ENCODE peak calls at places on chromosomes 16 and 17, in ten cellular contexts. One of them, this sample, is unnamed.

GRCh38 chr16:47728229-47728628 is 267.1 kb downstream of the PHKB start:
- DNase-seq in stomach: no peak
- DNase-seq in sigmoid colon: no peak
- DNase-seq in tibial nerve: no peak
- DNase-seq in fibroblast of villous mesenchyme: no peak
- DNase-seq in astrocyte of the spinal cord: no peak
- DNase-seq in CD8-positive, alpha-beta T cell: no peak
- DNase-seq in SK-N-SH: no peak
- DNase-seq in psoas muscle: no peak
- DNase-seq in upper lobe of left lung: no peak
- DNase-seq in this sample: no peak

GRCh38 chr17:51036084-51036483 is 84.6 kb downstream of the SPAG9 start:
- DNase-seq in stomach: no peak
- DNase-seq in sigmoid colon: no peak
- DNase-seq in tibial nerve: no peak
- DNase-seq in fibroblast of villous mesenchyme: no peak
- DNase-seq in astrocyte of the spinal cord: no peak
- DNase-seq in CD8-positive, alpha-beta T cell: no peak
- DNase-seq in SK-N-SH: no peak
- DNase-seq in psoas muscle: no peak
- DNase-seq in upper lobe of left lung: no peak
- DNase-seq in this sample: no peak

GRCh38 chr16:23469814-23470213 is 16.8 kb upstream of the COG7 start:
- DNase-seq in stomach: no peak
- DNase-seq in sigmoid colon: no peak
- DNase-seq in tibial nerve: no peak
- DNase-seq in fibroblast of villous mesenchyme: peak
- DNase-seq in astrocyte of the spinal cord: peak
- DNase-seq in CD8-positive, alpha-beta T cell: no peak
- DNase-seq in SK-N-SH: no peak
- DNase-seq in psoas muscle: no peak
- DNase-seq in upper lobe of left lung: peak
- DNase-seq in this sample: no peak

GRCh38 chr17:78862073-78863023 is 21.7 kb upstream of the USP36 start:
- DNase-seq in stomach: peak
- DNase-seq in sigmoid colon: peak
- DNase-seq in tibial nerve: peak
- DNase-seq in fibroblast of villous mesenchyme: peak
- DNase-seq in astrocyte of the spinal cord: peak
- DNase-seq in CD8-positive, alpha-beta T cell: no peak
- DNase-seq in SK-N-SH: no peak
- DNase-seq in psoas muscle: peak
- DNase-seq in upper lobe of left lung: peak
- DNase-seq in this sample: peak

GRCh38 chr16:1054660-1055556 is 17.6 kb upstream of the SSTR5 start:
- DNase-seq in stomach: peak
- DNase-seq in sigmoid colon: no peak
- DNase-seq in tibial nerve: peak
- DNase-seq in fibroblast of villous mesenchyme: peak
- DNase-seq in astrocyte of the spinal cord: peak
- DNase-seq in CD8-positive, alpha-beta T cell: no peak
- DNase-seq in SK-N-SH: peak
- DNase-seq in psoas muscle: peak
- DNase-seq in upper lobe of left lung: peak
- DNase-seq in this sample: no peak

GRCh38 chr16:66977341-66978113 is 10.9 kb upstream of the CES4A start:
- DNase-seq in stomach: peak
- DNase-seq in sigmoid colon: peak
- DNase-seq in tibial nerve: peak
- DNase-seq in fibroblast of villous mesenchyme: peak
- DNase-seq in astrocyte of the spinal cord: peak
- DNase-seq in CD8-positive, alpha-beta T cell: peak
- DNase-seq in SK-N-SH: peak
- DNase-seq in psoas muscle: peak
- DNase-seq in upper lobe of left lung: peak
- DNase-seq in this sample: no peak

GRCh38 chr16:65576631-65577030 is 454.8 kb upstream of the CDH11 start:
- DNase-seq in stomach: no peak
- DNase-seq in sigmoid colon: no peak
- DNase-seq in tibial nerve: no peak
- DNase-seq in fibroblast of villous mesenchyme: no peak
- DNase-seq in astrocyte of the spinal cord: no peak
- DNase-seq in CD8-positive, alpha-beta T cell: no peak
- DNase-seq in SK-N-SH: no peak
- DNase-seq in psoas muscle: no peak
- DNase-seq in upper lobe of left lung: no peak
- DNase-seq in this sample: no peak

GRCh38 chr17:42194133-42194899 is at the start of gene GHDC:
- DNase-seq in stomach: peak
- DNase-seq in sigmoid colon: peak
- DNase-seq in tibial nerve: peak
- DNase-seq in fibroblast of villous mesenchyme: peak
- DNase-seq in astrocyte of the spinal cord: peak
- DNase-seq in CD8-positive, alpha-beta T cell: peak
- DNase-seq in SK-N-SH: peak
- DNase-seq in psoas muscle: peak
- DNase-seq in upper lobe of left lung: peak
- DNase-seq in this sample: peak

GRCh38 chr16:19901164-19901563 is 16.5 kb upstream of the GPRC5B start:
- DNase-seq in stomach: no peak
- DNase-seq in sigmoid colon: no peak
- DNase-seq in tibial nerve: no peak
- DNase-seq in fibroblast of villous mesenchyme: no peak
- DNase-seq in astrocyte of the spinal cord: no peak
- DNase-seq in CD8-positive, alpha-beta T cell: no peak
- DNase-seq in SK-N-SH: no peak
- DNase-seq in psoas muscle: no peak
- DNase-seq in upper lobe of left lung: no peak
- DNase-seq in this sample: no peak

GRCh38 chr16:19898166-19898565 is 13.5 kb upstream of the GPRC5B start:
- DNase-seq in stomach: no peak
- DNase-seq in sigmoid colon: no peak
- DNase-seq in tibial nerve: no peak
- DNase-seq in fibroblast of villous mesenchyme: no peak
- DNase-seq in astrocyte of the spinal cord: no peak
- DNase-seq in CD8-positive, alpha-beta T cell: no peak
- DNase-seq in SK-N-SH: no peak
- DNase-seq in psoas muscle: no peak
- DNase-seq in upper lobe of left lung: no peak
- DNase-seq in this sample: no peak

GRCh38 chr16:19899605-19899955 is 14.9 kb upstream of the GPRC5B start:
- DNase-seq in stomach: no peak
- DNase-seq in sigmoid colon: no peak
- DNase-seq in tibial nerve: no peak
- DNase-seq in fibroblast of villous mesenchyme: no peak
- DNase-seq in astrocyte of the spinal cord: no peak
- DNase-seq in CD8-positive, alpha-beta T cell: no peak
- DNase-seq in SK-N-SH: no peak
- DNase-seq in psoas muscle: no peak
- DNase-seq in upper lobe of left lung: no peak
- DNase-seq in this sample: no peak

GRCh38 chr16:19898924-19899604 is 14.4 kb upstream of the GPRC5B start:
- DNase-seq in stomach: peak
- DNase-seq in sigmoid colon: no peak
- DNase-seq in tibial nerve: peak
- DNase-seq in fibroblast of villous mesenchyme: peak
- DNase-seq in astrocyte of the spinal cord: peak
- DNase-seq in CD8-positive, alpha-beta T cell: no peak
- DNase-seq in SK-N-SH: peak
- DNase-seq in psoas muscle: no peak
- DNase-seq in upper lobe of left lung: no peak
- DNase-seq in this sample: no peak

GRCh38 chr16:19900590-19900989 is 15.9 kb upstream of the GPRC5B start:
- DNase-seq in stomach: no peak
- DNase-seq in sigmoid colon: no peak
- DNase-seq in tibial nerve: no peak
- DNase-seq in fibroblast of villous mesenchyme: no peak
- DNase-seq in astrocyte of the spinal cord: no peak
- DNase-seq in CD8-positive, alpha-beta T cell: no peak
- DNase-seq in SK-N-SH: no peak
- DNase-seq in psoas muscle: no peak
- DNase-seq in upper lobe of left lung: no peak
- DNase-seq in this sample: no peak
- TF ChIP-seq CTCF in stomach: no peak
- TF ChIP-seq CTCF in sigmoid colon: no peak
- TF ChIP-seq CTCF in tibial nerve: no peak
- TF ChIP-seq CTCF in fibroblast of villous mesenchyme: no peak
- TF ChIP-seq CTCF in astrocyte of the spinal cord: peak
- TF ChIP-seq CTCF in CD8-positive, alpha-beta T cell: no peak
- TF ChIP-seq CTCF in SK-N-SH: no peak
- TF ChIP-seq CTCF in psoas muscle: no peak
- TF ChIP-seq CTCF in upper lobe of left lung: no peak
- TF ChIP-seq CTCF in this sample: no peak

GRCh38 chr17:44977065-44977464 is 9.0 kb upstream of the C1QL1 start:
- DNase-seq in stomach: no peak
- DNase-seq in sigmoid colon: no peak
- DNase-seq in tibial nerve: no peak
- DNase-seq in fibroblast of villous mesenchyme: no peak
- DNase-seq in astrocyte of the spinal cord: no peak
- DNase-seq in CD8-positive, alpha-beta T cell: no peak
- DNase-seq in SK-N-SH: no peak
- DNase-seq in psoas muscle: no peak
- DNase-seq in upper lobe of left lung: no peak
- DNase-seq in this sample: no peak
- H3K4me3 ChIP-seq in stomach: no peak
- H3K4me3 ChIP-seq in sigmoid colon: no peak
- H3K4me3 ChIP-seq in tibial nerve: no peak
- H3K4me3 ChIP-seq in fibroblast of villous mesenchyme: no peak
- H3K4me3 ChIP-seq in astrocyte of the spinal cord: no peak
- H3K4me3 ChIP-seq in CD8-positive, alpha-beta T cell: no peak
- H3K4me3 ChIP-seq in SK-N-SH: no peak
- H3K4me3 ChIP-seq in psoas muscle: no peak
- H3K4me3 ChIP-seq in upper lobe of left lung: no peak
- H3K4me3 ChIP-seq in this sample: no peak

GRCh38 chr17:33653389-33653788 is 360.3 kb upstream of the ASIC2 start:
- DNase-seq in stomach: no peak
- DNase-seq in sigmoid colon: no peak
- DNase-seq in tibial nerve: no peak
- DNase-seq in fibroblast of villous mesenchyme: no peak
- DNase-seq in astrocyte of the spinal cord: no peak
- DNase-seq in CD8-positive, alpha-beta T cell: no peak
- DNase-seq in SK-N-SH: no peak
- DNase-seq in psoas muscle: no peak
- DNase-seq in upper lobe of left lung: no peak
- DNase-seq in this sample: no peak

GRCh38 chr17:33657181-33657580 is 364.1 kb upstream of the ASIC2 start:
- DNase-seq in stomach: no peak
- DNase-seq in sigmoid colon: no peak
- DNase-seq in tibial nerve: no peak
- DNase-seq in fibroblast of villous mesenchyme: no peak
- DNase-seq in astrocyte of the spinal cord: no peak
- DNase-seq in CD8-positive, alpha-beta T cell: no peak
- DNase-seq in SK-N-SH: no peak
- DNase-seq in psoas muscle: no peak
- DNase-seq in upper lobe of left lung: no peak
- DNase-seq in this sample: no peak

GRCh38 chr17:33647976-33648375 is 354.9 kb upstream of the ASIC2 start:
- DNase-seq in stomach: no peak
- DNase-seq in sigmoid colon: no peak
- DNase-seq in tibial nerve: no peak
- DNase-seq in fibroblast of villous mesenchyme: peak
- DNase-seq in astrocyte of the spinal cord: no peak
- DNase-seq in CD8-positive, alpha-beta T cell: no peak
- DNase-seq in SK-N-SH: peak
- DNase-seq in psoas muscle: no peak
- DNase-seq in upper lobe of left lung: no peak
- DNase-seq in this sample: no peak

DNA sequence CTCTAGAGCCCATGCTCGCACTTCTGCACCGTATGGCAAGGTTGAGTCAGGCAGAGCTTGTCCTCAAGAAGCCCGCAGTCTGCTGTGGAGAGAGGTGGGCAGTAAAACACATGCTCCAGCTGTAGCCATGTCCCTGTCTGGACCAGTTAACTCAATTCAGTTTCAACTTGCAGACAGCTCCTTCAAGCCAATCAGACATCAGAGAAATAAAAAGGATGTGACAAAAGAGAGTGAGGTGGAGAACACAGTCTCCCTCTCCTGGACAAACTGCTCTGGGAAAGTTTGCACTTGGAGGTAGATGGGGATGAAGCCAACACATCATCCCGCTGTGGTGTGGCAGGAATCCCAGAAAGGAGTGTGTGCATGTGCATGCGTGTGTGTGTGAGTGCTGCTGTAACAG is 358.5 kb upstream of the ASIC2 start:
- DNase-seq in stomach: no peak
- DNase-seq in sigmoid colon: no peak
- DNase-seq in tibial nerve: no peak
- DNase-seq in fibroblast of villous mesenchyme: no peak
- DNase-seq in astrocyte of the spinal cord: no peak
- DNase-seq in CD8-positive, alpha-beta T cell: no peak
- DNase-seq in SK-N-SH: no peak
- DNase-seq in psoas muscle: no peak
- DNase-seq in upper lobe of left lung: no peak
- DNase-seq in this sample: no peak
- TF ChIP-seq CTCF in stomach: no peak
- TF ChIP-seq CTCF in sigmoid colon: no peak
- TF ChIP-seq CTCF in tibial nerve: no peak
- TF ChIP-seq CTCF in fibroblast of villous mesenchyme: no peak
- TF ChIP-seq CTCF in astrocyte of the spinal cord: no peak
- TF ChIP-seq CTCF in CD8-positive, alpha-beta T cell: no peak
- TF ChIP-seq CTCF in SK-N-SH: peak
- TF ChIP-seq CTCF in psoas muscle: no peak
- TF ChIP-seq CTCF in upper lobe of left lung: no peak
- TF ChIP-seq CTCF in this sample: no peak

GRCh38 chr16:89193576-89194293 is 6.6 kb downstream of the SLC22A31 start:
- DNase-seq in stomach: no peak
- DNase-seq in sigmoid colon: no peak
- DNase-seq in tibial nerve: no peak
- DNase-seq in fibroblast of villous mesenchyme: no peak
- DNase-seq in astrocyte of the spinal cord: no peak
- DNase-seq in CD8-positive, alpha-beta T cell: no peak
- DNase-seq in SK-N-SH: peak
- DNase-seq in psoas muscle: peak
- DNase-seq in upper lobe of left lung: no peak
- DNase-seq in this sample: no peak

GRCh38 chr16:89194340-89195311 is 5.7 kb downstream of the SLC22A31 start:
- DNase-seq in stomach: no peak
- DNase-seq in sigmoid colon: no peak
- DNase-seq in tibial nerve: no peak
- DNase-seq in fibroblast of villous mesenchyme: no peak
- DNase-seq in astrocyte of the spinal cord: no peak
- DNase-seq in CD8-positive, alpha-beta T cell: no peak
- DNase-seq in SK-N-SH: peak
- DNase-seq in psoas muscle: peak
- DNase-seq in upper lobe of left lung: peak
- DNase-seq in this sample: no peak

GRCh38 chr16:89191033-89191900 is 9.1 kb downstream of the SLC22A31 start:
- DNase-seq in stomach: no peak
- DNase-seq in sigmoid colon: no peak
- DNase-seq in tibial nerve: no peak
- DNase-seq in fibroblast of villous mesenchyme: no peak
- DNase-seq in astrocyte of the spinal cord: no peak
- DNase-seq in CD8-positive, alpha-beta T cell: no peak
- DNase-seq in SK-N-SH: peak
- DNase-seq in psoas muscle: peak
- DNase-seq in upper lobe of left lung: no peak
- DNase-seq in this sample: no peak

GRCh38 chr16:89191901-89192184 is 8.5 kb downstream of the SLC22A31 start:
- DNase-seq in stomach: no peak
- DNase-seq in sigmoid colon: no peak
- DNase-seq in tibial nerve: no peak
- DNase-seq in fibroblast of villous mesenchyme: no peak
- DNase-seq in astrocyte of the spinal cord: no peak
- DNase-seq in CD8-positive, alpha-beta T cell: no peak
- DNase-seq in SK-N-SH: no peak
- DNase-seq in psoas muscle: peak
- DNase-seq in upper lobe of left lung: no peak
- DNase-seq in this sample: no peak

GRCh38 chr16:89193021-89193575 is 7.2 kb downstream of the SLC22A31 start:
- DNase-seq in stomach: peak
- DNase-seq in sigmoid colon: no peak
- DNase-seq in tibial nerve: no peak
- DNase-seq in fibroblast of villous mesenchyme: no peak
- DNase-seq in astrocyte of the spinal cord: peak
- DNase-seq in CD8-positive, alpha-beta T cell: no peak
- DNase-seq in SK-N-SH: peak
- DNase-seq in psoas muscle: peak
- DNase-seq in upper lobe of left lung: peak
- DNase-seq in this sample: peak
- H3K4me3 ChIP-seq in stomach: peak
- H3K4me3 ChIP-seq in sigmoid colon: no peak
- H3K4me3 ChIP-seq in tibial nerve: no peak
- H3K4me3 ChIP-seq in fibroblast of villous mesenchyme: peak
- H3K4me3 ChIP-seq in astrocyte of the spinal cord: no peak
- H3K4me3 ChIP-seq in CD8-positive, alpha-beta T cell: no peak
- H3K4me3 ChIP-seq in SK-N-SH: no peak
- H3K4me3 ChIP-seq in psoas muscle: no peak
- H3K4me3 ChIP-seq in upper lobe of left lung: peak
- H3K4me3 ChIP-seq in this sample: peak